ENCODE peak calls at places on chromosomes 13 and 19, in four cellular contexts. T, F, W and J are unnamed samples.

GRCh38 chr19:14182481-14182880 is 23.5 kb downstream of the ADGRL1 start:
- DNase-seq in T (no peak), F (no peak), W (no peak), J (no peak)

GRCh38 chr13:51623473-51623872 is 39.2 kb downstream of the WDFY2 start:
- DNase-seq in T (no peak), F (no peak), W (no peak), J (no peak)

GRCh38 chr13:48185018-48185417 is 48.0 kb upstream of the ITM2B start:
- DNase-seq in T (no peak), F (no peak), W (no peak), J (no peak)

GRCh38 chr19:42270346-42271044 is 1.4 kb downstream of the CIC start:
- DNase-seq in T (no peak), F (peak), W (no peak), J (no peak)

GRCh38 chr13:33353210-33353609 is 67.7 kb upstream of the STARD13 start:
- DNase-seq in T (peak), F (no peak), W (no peak), J (no peak)

GRCh38 chr19:9721861-9722260 is 46.7 kb downstream of the ZNF846 start:
- DNase-seq in T (no peak), F (no peak), W (no peak), J (no peak)

GRCh38 chr13:94849254-94849653 is 136.9 kb upstream of the SOX21 start:
- DNase-seq in T (no peak), F (no peak), W (no peak), J (no peak)

GRCh38 chr19:53503126-53503525 is 34.8 kb upstream of the ZNF331 start:
- DNase-seq in T (no peak), F (no peak), W (no peak), J (no peak)

GRCh38 chr19:31448221-31448657 is 99.0 kb upstream of the TSHZ3 start:
- DNase-seq in T (peak), F (peak), W (peak), J (peak)

GRCh38 chr19:54955356-54955755 is 8.0 kb upstream of the NLRP7 start:
- DNase-seq in T (no peak), F (no peak), W (no peak), J (no peak)

GRCh38 chr13:114148521-114148855 is 16.1 kb upstream of the RASA3 start:
- DNase-seq in T (no peak), F (no peak), W (no peak), J (no peak)

GRCh38 chr13:20190481-20191310 is 2.0 kb downstream of the GJB2 start:
- DNase-seq in T (no peak), F (peak), W (peak), J (peak)

GRCh38 chr19:41018736-41019290 is 27.7 kb downstream of the CYP2B6 start:
- DNase-seq in T (no peak), F (no peak), W (no peak), J (no peak)

GRCh38 chr13:29369060-29369743 is 226.3 kb downstream of the SLC7A1 start:
- DNase-seq in T (no peak), F (peak), W (no peak), J (no peak)

GRCh38 chr13:81929988-81930387 is 1589.1 kb upstream of the SPRY2 start:
- DNase-seq in T (no peak), F (no peak), W (no peak), J (peak)

GRCh38 chr19:38224014-38224862 is at the start of gene DPF1:
- DNase-seq in T (no peak), F (peak), W (no peak), J (no peak)

GRCh38 chr19:9808855-9809646 is 9.8 kb downstream of the FBXL12 start:
- DNase-seq in T (no peak), F (no peak), W (no peak), J (no peak)

GRCh38 chr13:83845121-83845520 is 37.2 kb downstream of the SLITRK1 start:
- DNase-seq in T (no peak), F (no peak), W (peak), J (no peak)

GRCh38 chr19:45152504-45153338 is 8.1 kb downstream of the NKPD1 start:
- DNase-seq in T (no peak), F (no peak), W (no peak), J (no peak)

GRCh38 chr13:113404723-113405471 is 41.0 kb upstream of the GRTP1 start:
- DNase-seq in T (no peak), F (no peak), W (no peak), J (no peak)

GRCh38 chr13:78827471-78827870 is 168.5 kb upstream of the OBI1 start:
- DNase-seq in T (no peak), F (no peak), W (no peak), J (no peak)

GRCh38 chr13:57640582-57640981 is 9.0 kb downstream of the PCDH17 start:
- DNase-seq in T (no peak), F (no peak), W (no peak), J (no peak)

GRCh38 chr13:110379905-110380341 is 72.8 kb downstream of the COL4A2 start:
- DNase-seq in T (no peak), F (peak), W (no peak), J (no peak)

GRCh38 chr13:112810608-112811007 is 120.8 kb downstream of the ATP11A start:
- DNase-seq in T (no peak), F (no peak), W (no peak), J (no peak)

GRCh38 chr13:45445053-45445452 is 19.7 kb upstream of the COG3 start:
- DNase-seq in T (no peak), F (no peak), W (no peak), J (no peak)

GRCh38 chr13:44331912-44332840 is 41.4 kb upstream of the SERP2 start:
- DNase-seq in T (no peak), F (peak), W (peak), J (no peak)

GRCh38 chr13:38606697-38607096 is 80.2 kb upstream of the FREM2 start:
- DNase-seq in T (no peak), F (no peak), W (no peak), J (no peak)

DNA sequence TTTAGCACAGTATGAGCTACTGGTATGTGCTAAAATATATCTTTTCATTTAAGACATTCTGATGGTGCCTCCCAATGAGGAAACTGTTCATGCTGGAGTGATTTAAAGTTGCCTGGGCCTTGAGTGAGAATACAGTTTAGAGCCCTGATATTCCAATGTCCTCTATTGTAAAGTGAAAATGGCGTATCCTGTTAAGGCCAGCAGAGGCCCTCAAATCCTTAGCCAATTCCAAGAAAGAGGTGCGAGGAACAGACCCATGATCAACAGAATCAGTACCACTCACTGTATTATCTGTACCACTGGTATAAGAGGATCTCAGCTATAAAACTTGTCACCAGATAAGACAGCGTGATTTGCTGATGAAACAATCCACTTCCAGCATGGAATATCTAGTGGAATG is 273.1 kb upstream of the SLITRK5 start:
- DNase-seq in T (no peak), F (no peak), W (no peak), J (no peak)
- TF ChIP-seq CTCF in T (no peak), F (no peak), W (no peak), J (no peak)

DNA sequence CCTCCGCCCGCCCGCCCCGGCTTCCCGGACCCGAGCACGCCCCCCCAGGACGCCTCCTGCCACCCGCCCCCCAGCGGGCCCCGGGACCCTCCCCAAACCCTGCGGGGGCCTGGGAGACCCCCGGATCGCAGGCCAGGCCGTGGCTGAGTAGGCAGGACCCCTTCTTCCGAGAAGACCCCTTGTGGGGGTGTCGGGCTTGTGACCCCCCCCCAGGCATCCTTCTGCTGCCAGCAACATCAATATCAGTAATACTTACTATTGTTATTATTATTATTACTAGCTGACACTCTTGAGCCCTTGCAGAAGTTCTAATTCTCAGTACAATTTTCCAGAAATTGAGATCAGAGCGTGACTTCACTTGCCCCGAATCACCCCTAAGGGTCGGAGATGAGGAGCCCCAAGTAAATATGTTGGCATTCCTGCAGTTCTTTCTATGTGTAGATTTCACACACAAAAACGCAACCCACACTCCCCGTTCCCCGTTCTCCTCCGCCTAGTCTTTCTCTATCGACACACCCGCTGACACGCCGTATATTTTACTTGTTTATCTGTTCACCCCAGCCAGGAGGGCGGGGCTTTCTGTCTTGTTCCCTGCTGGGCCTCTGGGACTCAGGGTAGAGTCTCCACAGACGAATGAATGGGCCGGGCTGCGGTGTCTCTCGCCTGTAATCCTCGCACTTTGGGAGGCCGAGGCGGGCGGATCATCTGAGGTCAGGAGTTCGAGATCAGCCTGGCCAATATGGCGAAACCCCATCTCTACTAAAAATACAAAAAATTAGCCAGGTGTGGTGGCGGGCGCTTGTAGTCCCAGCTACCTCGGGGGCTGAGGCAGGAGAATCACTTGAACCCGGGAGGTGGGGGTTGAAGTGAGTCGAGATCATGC is 14.7 kb downstream of the TLE5 start:
- DNase-seq in T (peak), F (peak), W (peak), J (no peak)
- H3K4me3 ChIP-seq in T (peak), F (peak), W (peak), J (no peak)

GRCh38 chr19:46579286-46579944 is 21.7 kb upstream of the CALM3 start:
- DNase-seq in T (no peak), F (no peak), W (no peak), J (no peak)
- TF ChIP-seq CTCF in T (no peak), F (no peak), W (peak), J (peak)

DNA sequence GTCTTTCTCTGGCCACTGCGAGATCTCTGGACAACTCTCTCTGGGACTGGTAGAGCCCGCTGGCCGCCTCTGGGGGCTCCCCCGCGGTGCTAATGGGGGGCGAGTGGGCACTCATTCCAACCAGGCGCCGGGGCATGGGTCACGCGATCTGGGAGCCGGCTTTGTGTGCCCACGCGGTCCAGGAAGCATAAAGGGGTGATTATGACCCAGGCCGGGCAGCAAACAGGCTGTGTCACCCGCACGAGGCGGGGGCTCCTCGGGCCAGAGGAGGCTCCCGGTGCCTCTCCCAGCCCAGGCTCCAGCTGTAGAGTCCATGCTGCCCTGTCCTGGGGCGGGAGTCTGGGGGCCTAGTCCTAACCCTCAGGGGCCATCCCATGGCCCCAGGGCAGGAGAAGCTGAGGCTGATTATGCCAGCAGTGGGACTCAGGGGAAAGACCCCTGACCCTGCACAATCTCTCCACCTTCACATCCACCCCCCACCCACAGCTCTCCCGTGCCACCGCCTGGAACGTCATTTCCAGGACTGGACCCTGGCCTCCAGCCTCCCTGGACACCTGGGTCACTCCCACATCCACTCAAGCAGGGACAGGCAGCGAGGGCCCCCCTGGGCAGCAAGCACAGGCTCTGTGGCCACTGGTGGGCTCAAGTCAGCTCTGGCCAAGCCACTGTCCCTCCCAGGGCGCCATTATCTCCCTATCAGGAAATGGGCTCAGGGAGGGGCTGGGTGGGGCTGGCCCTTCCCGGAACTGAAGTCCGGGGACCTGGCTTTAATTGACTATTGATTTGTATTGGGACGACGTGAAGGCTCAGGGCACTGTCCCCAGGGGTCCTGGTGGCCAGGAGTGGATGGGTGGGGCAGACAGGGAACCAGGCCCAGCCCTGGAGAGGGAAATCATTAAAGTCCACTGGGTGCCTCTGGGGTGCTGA is 50.0 kb downstream of the PTPRS start:
- DNase-seq in T (no peak), F (no peak), W (no peak), J (no peak)
- H3K4me3 ChIP-seq in T (no peak), F (no peak), W (no peak), J (no peak)

GRCh38 chr19:1057185-1057857 is 9.6 kb upstream of the ARHGAP45 start:
- DNase-seq in T (no peak), F (peak), W (no peak), J (no peak)
- TF ChIP-seq CTCF in T (no peak), F (no peak), W (no peak), J (no peak)

GRCh38 chr19:48868196-48868886 is at the start of gene PLEKHA4:
- DNase-seq in T (no peak), F (no peak), W (no peak), J (no peak)
- H3K4me3 ChIP-seq in T (no peak), F (peak), W (peak), J (peak)

DNA sequence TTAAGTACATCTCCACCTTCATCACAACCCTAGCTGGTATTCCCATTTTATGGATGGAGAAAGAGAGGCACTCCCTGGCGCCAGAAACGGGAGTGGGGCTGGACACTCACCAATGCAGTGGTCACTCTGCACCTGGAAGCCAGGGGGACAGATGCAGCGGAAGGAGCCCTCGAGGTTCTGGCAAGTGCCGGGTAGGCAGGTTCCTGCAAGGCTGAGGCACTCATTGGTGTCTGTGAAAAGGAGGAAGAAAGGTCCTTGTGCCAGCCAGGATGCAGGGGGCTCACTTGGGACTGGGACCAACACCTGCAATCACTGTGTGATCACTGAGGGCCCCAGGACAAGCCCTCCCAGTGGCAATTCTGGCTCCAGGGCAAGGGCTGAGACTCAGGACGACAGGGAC is 41.8 kb downstream of the CCL25 start:
- DNase-seq in T (no peak), F (no peak), W (no peak), J (no peak)
- TF ChIP-seq CTCF in T (no peak), F (no peak), W (no peak), J (no peak)

GRCh38 chr19:36246006-36246391 is 31.1 kb downstream of the ZNF146 start:
- DNase-seq in T (no peak), F (no peak), W (no peak), J (no peak)
- H3K4me3 ChIP-seq in T (no peak), F (peak), W (peak), J (no peak)

GRCh38 chr13:23707674-23708073 is 137.5 kb downstream of the TNFRSF19 start:
- DNase-seq in T (no peak), F (peak), W (no peak), J (no peak)
- TF ChIP-seq CTCF in T (no peak), F (peak), W (no peak), J (peak)